ENCODE peak calls at places on chromosomes 5 and 9, in six cellular contexts. One of them, this sample, is unnamed.
A peak's percentile ranks its signal among the peaks of the same experiment; 100 is the strongest.

GRCh38 chr9:1978941-1979340 is 36.2 kb upstream of the SMARCA2 start:
- DNase-seq in activated CD4-positive, alpha-beta memory T cell treated with anti-CD3 and anti-CD28 coated beads, Interleukin-2, amount 10 ng/mL, durations not matched to agents 7 days and 5 days: no peak
- DNase-seq in choroid plexus epithelial cell: peak; percentile 2
- DNase-seq in CD8-positive, alpha-beta T cell: no peak
- DNase-seq in activated CD8-positive, alpha-beta memory T cell treated with anti-CD3 and anti-CD28 coated beads for 24 hours: no peak
- DNase-seq in substantia nigra: no peak
- DNase-seq in this sample: no peak

GRCh38 chr9:9003184-9003583 is 1203.6 kb upstream of the DMAC1 start:
- DNase-seq in activated CD4-positive, alpha-beta memory T cell treated with anti-CD3 and anti-CD28 coated beads, Interleukin-2, amount 10 ng/mL, durations not matched to agents 7 days and 5 days: no peak
- DNase-seq in choroid plexus epithelial cell: peak; percentile 4
- DNase-seq in CD8-positive, alpha-beta T cell: no peak
- DNase-seq in activated CD8-positive, alpha-beta memory T cell treated with anti-CD3 and anti-CD28 coated beads for 24 hours: no peak
- DNase-seq in substantia nigra: peak; percentile 65
- DNase-seq in this sample: no peak

GRCh38 chr5:34582364-34582763 is 73.8 kb upstream of the RAI14 start:
- DNase-seq in activated CD4-positive, alpha-beta memory T cell treated with anti-CD3 and anti-CD28 coated beads, Interleukin-2, amount 10 ng/mL, durations not matched to agents 7 days and 5 days: no peak
- DNase-seq in choroid plexus epithelial cell: no peak
- DNase-seq in CD8-positive, alpha-beta T cell: no peak
- DNase-seq in activated CD8-positive, alpha-beta memory T cell treated with anti-CD3 and anti-CD28 coated beads for 24 hours: no peak
- DNase-seq in substantia nigra: no peak
- DNase-seq in this sample: no peak

GRCh38 chr5:170439944-170440269 is 50.7 kb upstream of the KCNMB1 start:
- DNase-seq in activated CD4-positive, alpha-beta memory T cell treated with anti-CD3 and anti-CD28 coated beads, Interleukin-2, amount 10 ng/mL, durations not matched to agents 7 days and 5 days: no peak
- DNase-seq in choroid plexus epithelial cell: no peak
- DNase-seq in CD8-positive, alpha-beta T cell: no peak
- DNase-seq in activated CD8-positive, alpha-beta memory T cell treated with anti-CD3 and anti-CD28 coated beads for 24 hours: no peak
- DNase-seq in substantia nigra: no peak
- DNase-seq in this sample: no peak

GRCh38 chr9:136664000-136664798 is 1.5 kb downstream of the EGFL7 start:
- DNase-seq in activated CD4-positive, alpha-beta memory T cell treated with anti-CD3 and anti-CD28 coated beads, Interleukin-2, amount 10 ng/mL, durations not matched to agents 7 days and 5 days: no peak
- DNase-seq in choroid plexus epithelial cell: no peak
- DNase-seq in CD8-positive, alpha-beta T cell: no peak
- DNase-seq in activated CD8-positive, alpha-beta memory T cell treated with anti-CD3 and anti-CD28 coated beads for 24 hours: no peak
- DNase-seq in substantia nigra: no peak
- DNase-seq in this sample: no peak

GRCh38 chr5:151202381-151203139 is 21.3 kb downstream of the CCDC69 start:
- DNase-seq in activated CD4-positive, alpha-beta memory T cell treated with anti-CD3 and anti-CD28 coated beads, Interleukin-2, amount 10 ng/mL, durations not matched to agents 7 days and 5 days: peak; percentile 39
- DNase-seq in choroid plexus epithelial cell: peak; percentile 73
- DNase-seq in CD8-positive, alpha-beta T cell: no peak
- DNase-seq in activated CD8-positive, alpha-beta memory T cell treated with anti-CD3 and anti-CD28 coated beads for 24 hours: peak; percentile 66
- DNase-seq in substantia nigra: no peak
- DNase-seq in this sample: no peak

GRCh38 chr5:83564069-83564749 is 92.7 kb downstream of the VCAN start:
- DNase-seq in activated CD4-positive, alpha-beta memory T cell treated with anti-CD3 and anti-CD28 coated beads, Interleukin-2, amount 10 ng/mL, durations not matched to agents 7 days and 5 days: no peak
- DNase-seq in choroid plexus epithelial cell: peak; percentile 81
- DNase-seq in CD8-positive, alpha-beta T cell: no peak
- DNase-seq in activated CD8-positive, alpha-beta memory T cell treated with anti-CD3 and anti-CD28 coated beads for 24 hours: no peak
- DNase-seq in substantia nigra: no peak
- DNase-seq in this sample: no peak

GRCh38 chr5:159735036-159735435 is 181.2 kb upstream of the ADRA1B start:
- DNase-seq in activated CD4-positive, alpha-beta memory T cell treated with anti-CD3 and anti-CD28 coated beads, Interleukin-2, amount 10 ng/mL, durations not matched to agents 7 days and 5 days: no peak
- DNase-seq in choroid plexus epithelial cell: no peak
- DNase-seq in CD8-positive, alpha-beta T cell: no peak
- DNase-seq in activated CD8-positive, alpha-beta memory T cell treated with anti-CD3 and anti-CD28 coated beads for 24 hours: no peak
- DNase-seq in substantia nigra: no peak
- DNase-seq in this sample: no peak

GRCh38 chr9:16029056-16029615 is 476.3 kb downstream of the CCDC171 start:
- DNase-seq in activated CD4-positive, alpha-beta memory T cell treated with anti-CD3 and anti-CD28 coated beads, Interleukin-2, amount 10 ng/mL, durations not matched to agents 7 days and 5 days: no peak
- DNase-seq in choroid plexus epithelial cell: peak; percentile 59
- DNase-seq in CD8-positive, alpha-beta T cell: no peak
- DNase-seq in activated CD8-positive, alpha-beta memory T cell treated with anti-CD3 and anti-CD28 coated beads for 24 hours: no peak
- DNase-seq in substantia nigra: no peak
- DNase-seq in this sample: no peak

GRCh38 chr9:16744386-16744785 is 126.1 kb downstream of the BNC2 start:
- DNase-seq in activated CD4-positive, alpha-beta memory T cell treated with anti-CD3 and anti-CD28 coated beads, Interleukin-2, amount 10 ng/mL, durations not matched to agents 7 days and 5 days: no peak
- DNase-seq in choroid plexus epithelial cell: peak; percentile 40
- DNase-seq in CD8-positive, alpha-beta T cell: no peak
- DNase-seq in activated CD8-positive, alpha-beta memory T cell treated with anti-CD3 and anti-CD28 coated beads for 24 hours: no peak
- DNase-seq in substantia nigra: no peak
- DNase-seq in this sample: no peak

GRCh38 chr9:81661339-81661738 is 28.0 kb downstream of the TLE1 start:
- DNase-seq in activated CD4-positive, alpha-beta memory T cell treated with anti-CD3 and anti-CD28 coated beads, Interleukin-2, amount 10 ng/mL, durations not matched to agents 7 days and 5 days: no peak
- DNase-seq in choroid plexus epithelial cell: no peak
- DNase-seq in CD8-positive, alpha-beta T cell: no peak
- DNase-seq in activated CD8-positive, alpha-beta memory T cell treated with anti-CD3 and anti-CD28 coated beads for 24 hours: no peak
- DNase-seq in substantia nigra: no peak
- DNase-seq in this sample: no peak

GRCh38 chr5:169742773-169743296 is 105.8 kb downstream of the DOCK2 start:
- DNase-seq in activated CD4-positive, alpha-beta memory T cell treated with anti-CD3 and anti-CD28 coated beads, Interleukin-2, amount 10 ng/mL, durations not matched to agents 7 days and 5 days: no peak
- DNase-seq in choroid plexus epithelial cell: peak; percentile 91
- DNase-seq in CD8-positive, alpha-beta T cell: no peak
- DNase-seq in activated CD8-positive, alpha-beta memory T cell treated with anti-CD3 and anti-CD28 coated beads for 24 hours: no peak
- DNase-seq in substantia nigra: no peak
- DNase-seq in this sample: no peak

GRCh38 chr5:103915081-103915480 is 352.5 kb upstream of the NUDT12 start:
- DNase-seq in activated CD4-positive, alpha-beta memory T cell treated with anti-CD3 and anti-CD28 coated beads, Interleukin-2, amount 10 ng/mL, durations not matched to agents 7 days and 5 days: no peak
- DNase-seq in choroid plexus epithelial cell: no peak
- DNase-seq in CD8-positive, alpha-beta T cell: no peak
- DNase-seq in activated CD8-positive, alpha-beta memory T cell treated with anti-CD3 and anti-CD28 coated beads for 24 hours: no peak
- DNase-seq in substantia nigra: no peak
- DNase-seq in this sample: no peak

GRCh38 chr5:74895906-74896305 is 29.7 kb upstream of the FAM169A start:
- DNase-seq in activated CD4-positive, alpha-beta memory T cell treated with anti-CD3 and anti-CD28 coated beads, Interleukin-2, amount 10 ng/mL, durations not matched to agents 7 days and 5 days: no peak
- DNase-seq in choroid plexus epithelial cell: peak; percentile 24
- DNase-seq in CD8-positive, alpha-beta T cell: no peak
- DNase-seq in activated CD8-positive, alpha-beta memory T cell treated with anti-CD3 and anti-CD28 coated beads for 24 hours: no peak
- DNase-seq in substantia nigra: peak; percentile 55
- DNase-seq in this sample: no peak